ENCODE peak calls at places on chromosomes 12 and 14, in four cellular contexts. P, I, L and Y are unnamed samples.

GRCh38 chr12:12741705-12742104 is 24.5 kb downstream of the CDKN1B start:
- DNase-seq in P (no peak), I (no peak), L (no peak), Y (no peak)

GRCh38 chr12:93851245-93851665 is 174.1 kb downstream of the CRADD start:
- DNase-seq in P (no peak), I (no peak), L (no peak), Y (no peak)

GRCh38 chr14:85529803-85530574 is at the start of gene FLRT2:
- DNase-seq in P (no peak), I (no peak), L (peak), Y (peak)

GRCh38 chr14:76710093-76711010 is 50.9 kb upstream of the VASH1 start:
- DNase-seq in P (no peak), I (no peak), L (no peak), Y (peak)

GRCh38 chr14:23636317-23637211 is at the start of gene DHRS2:
- DNase-seq in P (no peak), I (no peak), L (no peak), Y (no peak)

GRCh38 chr12:4203772-4204376 is 69.7 kb upstream of the CCND2 start:
- DNase-seq in P (no peak), I (no peak), L (no peak), Y (no peak)

GRCh38 chr12:115355301-115355700 is 671.3 kb upstream of the TBX3 start:
- DNase-seq in P (no peak), I (no peak), L (no peak), Y (no peak)

GRCh38 chr14:51419685-51420084 is 179.6 kb downstream of the TMX1 start:
- DNase-seq in P (no peak), I (no peak), L (no peak), Y (no peak)

GRCh38 chr12:65603428-65604351 is 220.6 kb upstream of the HMGA2 start:
- DNase-seq in P (no peak), I (peak), L (no peak), Y (peak)

GRCh38 chr12:29160230-29160629 is 11.2 kb downstream of the FAR2 start:
- DNase-seq in P (no peak), I (no peak), L (no peak), Y (no peak)

GRCh38 chr14:22699801-22700564 is 55.8 kb upstream of the OR6J1 start:
- DNase-seq in P (no peak), I (no peak), L (no peak), Y (no peak)

DNA sequence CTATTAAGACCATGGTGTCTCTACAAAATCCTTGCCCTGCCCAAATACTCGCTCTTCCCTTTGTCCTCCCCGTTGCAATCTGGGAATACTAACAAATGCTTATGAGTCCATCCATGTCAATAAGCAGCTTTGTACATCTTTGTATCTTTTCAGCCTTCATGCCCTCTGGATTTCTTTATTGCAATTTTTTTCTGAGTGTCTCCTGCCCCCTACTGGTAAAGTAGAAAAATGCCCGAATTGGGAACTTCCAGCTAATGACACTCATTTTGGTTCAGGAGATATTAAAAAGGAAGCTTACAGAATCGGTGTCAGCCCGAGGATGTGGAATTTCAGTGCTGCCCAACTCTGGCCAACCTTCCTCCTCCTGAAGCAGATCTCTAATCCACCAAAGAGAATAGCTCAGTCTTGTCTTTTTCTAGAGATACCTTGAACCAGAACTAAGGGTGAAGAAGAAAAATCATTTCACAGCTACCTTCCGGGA is 46.0 kb downstream of the SH2B3 start:
- DNase-seq in P (no peak), I (no peak), L (no peak), Y (peak)
- TF ChIP-seq CTCF in P (peak), I (peak), L (peak), Y (peak)

GRCh38 chr14:20680363-20680762 is 4.0 kb upstream of the RNASE4 start:
- DNase-seq in P (no peak), I (no peak), L (no peak), Y (no peak)
- H3K4me3 ChIP-seq in P (no peak), I (peak), L (peak), Y (no peak)

GRCh38 chr14:45838597-45838996 is 585.6 kb upstream of the MIS18BP1 start:
- DNase-seq in P (no peak), I (no peak), L (no peak), Y (peak)
- TF ChIP-seq CTCF in P (no peak), I (no peak), L (no peak), Y (no peak)

DNA sequence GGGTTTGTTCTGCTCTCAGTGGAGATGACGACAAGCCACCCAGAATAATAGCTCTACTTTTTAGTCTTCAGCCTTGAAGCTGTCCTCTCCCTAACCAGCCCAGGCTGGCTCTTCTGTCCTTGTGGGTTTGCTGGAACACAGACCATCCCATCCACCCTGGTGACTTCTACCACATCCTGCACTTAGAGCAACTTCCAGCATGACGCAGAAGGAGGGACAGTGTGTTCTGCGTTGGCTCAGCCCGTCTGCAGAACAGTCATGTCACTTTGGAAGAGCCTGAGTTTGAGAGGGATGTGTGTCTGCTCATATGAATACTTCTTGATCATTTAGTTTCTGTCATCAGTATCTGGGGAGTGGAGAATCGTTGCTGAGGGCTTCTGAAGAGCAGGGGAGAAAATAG is 198.0 kb downstream of the CACNA1C start:
- DNase-seq in P (no peak), I (no peak), L (no peak), Y (no peak)
- H3K4me3 ChIP-seq in P (no peak), I (no peak), L (no peak), Y (no peak)

GRCh38 chr12:32399373-32400113 is at the start of gene FGD4:
- DNase-seq in P (no peak), I (no peak), L (peak), Y (peak)

GRCh38 chr12:32400866-32401265 is 1.5 kb downstream of the FGD4 start:
- DNase-seq in P (no peak), I (no peak), L (no peak), Y (no peak)

GRCh38 chr12:32400114-32400672 is 835 bp downstream of the FGD4 start:
- DNase-seq in P (no peak), I (no peak), L (no peak), Y (peak)

GRCh38 chr12:32399045-32399372 is 349 bp upstream of the FGD4 start:
- DNase-seq in P (no peak), I (no peak), L (no peak), Y (no peak)

DNA sequence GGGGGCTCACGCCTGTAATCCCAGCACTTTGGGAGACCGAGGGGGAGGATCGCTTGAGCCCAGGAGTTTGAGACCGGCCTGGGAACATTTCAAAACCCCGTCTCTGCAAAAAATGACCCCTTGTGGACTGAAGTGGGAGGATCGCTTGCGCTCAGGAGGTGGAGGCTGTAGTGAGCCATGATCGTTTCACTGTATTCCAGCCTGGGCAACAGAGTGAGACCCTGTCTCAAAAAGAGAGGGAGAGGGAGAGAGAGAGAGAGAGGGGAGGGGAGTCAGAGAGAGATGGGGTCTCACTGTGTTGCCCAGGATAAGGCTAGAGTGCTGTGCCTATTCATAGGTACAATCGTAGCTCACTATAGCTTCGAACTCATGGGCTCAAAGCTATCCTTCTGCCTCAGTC is 2.8 kb downstream of the FGD4 start:
- DNase-seq in P (no peak), I (no peak), L (no peak), Y (no peak)
- TF ChIP-seq CTCF in P (no peak), I (no peak), L (no peak), Y (no peak)

GRCh38 chr14:91300283-91300841 is 55.9 kb upstream of the GPR68 start:
- DNase-seq in P (no peak), I (no peak), L (no peak), Y (no peak)
- H3K4me3 ChIP-seq in P (no peak), I (no peak), L (no peak), Y (no peak)

GRCh38 chr14:96120941-96121340 is 81.8 kb downstream of the C14orf132 start:
- DNase-seq in P (no peak), I (no peak), L (no peak), Y (no peak)

GRCh38 chr14:96119947-96120346 is 80.8 kb downstream of the C14orf132 start:
- DNase-seq in P (no peak), I (no peak), L (no peak), Y (no peak)

GRCh38 chr14:96121660-96122395 is 82.7 kb downstream of the C14orf132 start:
- DNase-seq in P (no peak), I (no peak), L (no peak), Y (peak)

GRCh38 chr14:96122496-96122895 is 82.1 kb upstream of the BDKRB2 start:
- DNase-seq in P (peak), I (peak), L (no peak), Y (peak)

GRCh38 chr14:96120392-96120791 is 81.2 kb downstream of the C14orf132 start:
- DNase-seq in P (no peak), I (no peak), L (no peak), Y (no peak)
- TF ChIP-seq CTCF in P (no peak), I (no peak), L (no peak), Y (no peak)

DNA sequence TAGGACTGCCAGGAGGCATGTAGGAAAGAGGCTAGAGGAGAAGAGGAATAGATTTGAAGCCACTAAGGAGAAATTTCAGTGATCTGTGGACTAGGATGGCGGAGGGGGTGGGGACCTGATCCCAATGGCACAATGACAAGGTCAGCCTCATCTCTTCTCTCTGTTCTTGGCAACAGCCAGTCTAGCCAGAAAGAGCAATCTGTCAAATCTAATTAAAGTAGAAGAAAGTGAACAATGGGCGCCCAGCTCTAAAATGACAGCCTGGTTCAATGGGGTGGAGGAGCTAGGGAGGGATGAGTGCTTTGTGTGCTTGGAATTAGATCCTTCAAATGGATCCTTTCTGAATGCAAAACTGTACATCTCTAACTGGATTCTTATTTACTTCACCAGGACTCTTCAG is 37.2 kb upstream of the TUBA1C start:
- DNase-seq in P (no peak), I (no peak), L (no peak), Y (no peak)
- H3K4me3 ChIP-seq in P (no peak), I (no peak), L (no peak), Y (no peak)